ENCODE peak calls at places on chromosomes 16 and 17, in five cellular contexts. J, Z, P, G and F are unnamed samples.

GRCh38 chr17:77774182-77774581 is 184.3 kb upstream of the TNRC6C start:
- DNase-seq in G (no peak), Z (no peak), J (no peak), P (no peak), F (no peak)

GRCh38 chr16:70252355-70252988 is 732 bp upstream of the EXOSC6 start:
- DNase-seq in J (peak), P (no peak), Z (peak), G (peak), F (no peak)

GRCh38 chr17:60392845-60393702 is 1.1 kb upstream of the USP32 start:
- DNase-seq in G (peak), Z (peak), P (peak), J (peak), F (peak)

GRCh38 chr17:38416840-38417209 is 11.4 kb upstream of the ARHGAP23 start:
- DNase-seq in J (no peak), Z (peak), P (no peak), G (no peak), F (no peak)

GRCh38 chr17:79658811-79659207 is 48.0 kb upstream of the RBFOX3 start:
- DNase-seq in J (peak), Z (peak), P (no peak), G (peak), F (peak)

GRCh38 chr16:74622005-74622404 is 15.1 kb upstream of the GLG1 start:
- DNase-seq in P (no peak), J (peak), Z (no peak), G (no peak), F (no peak)

GRCh38 chr16:55811811-55812210 is 21.1 kb downstream of the CES1 start:
- DNase-seq in J (no peak), Z (no peak), G (no peak), P (no peak), F (no peak)

GRCh38 chr16:74730049-74730683 is 29.5 kb upstream of the MLKL start:
- DNase-seq in G (no peak), Z (no peak), J (no peak), P (no peak), F (peak)

GRCh38 chr17:79028496-79029326 is 4.7 kb downstream of the C1QTNF1 start:
- DNase-seq in J (no peak), Z (no peak), P (no peak), G (no peak), F (no peak)

GRCh38 chr17:45127583-45128300 is 4.6 kb downstream of the PLCD3 start:
- DNase-seq in G (peak), P (no peak), Z (no peak), J (no peak), F (peak)

GRCh38 chr17:70675070-70675590 is 505.8 kb downstream of the KCNJ2 start:
- DNase-seq in G (no peak), J (no peak), Z (no peak), P (no peak), F (no peak)

GRCh38 chr17:64773836-64774761 is 112.0 kb upstream of the SMURF2 start:
- DNase-seq in P (peak), Z (peak), J (peak), G (peak), F (peak)
- TF ChIP-seq CTCF in P (peak), Z (peak), J (peak), G (peak), F (peak)

GRCh38 chr16:1723450-1724147 is 17.6 kb downstream of the MAPK8IP3 start:
- DNase-seq in G (peak), J (peak), Z (peak), P (peak), F (peak)
- TF ChIP-seq EZH2phosphoT487 in G (no peak), J (no peak), Z (no peak), P (no peak), F (no peak)

DNA sequence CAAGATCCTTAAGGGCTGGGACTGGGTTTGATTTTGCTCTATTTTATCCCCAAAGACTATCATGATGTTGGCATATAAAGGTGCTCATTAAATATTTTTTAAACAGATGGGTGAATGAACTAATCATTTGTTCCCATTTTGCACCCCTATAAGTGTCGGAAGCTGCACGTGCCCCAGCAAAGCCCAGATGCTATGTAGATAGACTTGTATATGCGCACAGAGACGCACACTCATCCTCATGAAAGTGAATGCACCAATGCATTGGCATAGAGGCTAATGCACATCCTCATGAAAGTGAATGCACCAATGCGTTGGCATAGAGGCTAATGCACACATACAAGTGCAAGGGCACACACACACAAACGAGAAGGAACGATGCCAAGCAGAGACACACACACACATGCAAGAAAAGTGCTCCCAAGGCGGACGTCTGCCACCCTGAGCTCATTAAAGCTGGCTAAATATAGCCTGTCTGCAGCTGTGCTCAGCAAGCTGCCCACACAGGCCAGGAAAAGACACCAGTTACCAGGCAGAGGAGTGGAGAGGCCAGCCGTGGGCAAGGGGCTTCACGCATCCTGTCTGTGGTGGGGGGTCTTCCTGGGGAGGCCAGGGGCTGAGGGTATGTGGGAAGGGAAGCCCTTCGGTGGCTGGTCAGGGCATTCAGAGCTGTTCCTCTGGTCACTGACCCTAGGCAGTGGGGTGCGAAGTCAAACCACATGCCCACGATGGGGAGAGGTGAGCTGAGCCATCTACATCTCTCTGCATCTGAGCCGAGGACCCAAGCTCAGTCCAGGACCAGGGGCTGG is 52.6 kb downstream of the PIMREG start:
- DNase-seq in Z (peak), J (no peak), G (no peak), P (peak), F (no peak)
- H2AFZ ChIP-seq in Z (peak), J (no peak), G (no peak), P (peak), F (no peak)

DNA sequence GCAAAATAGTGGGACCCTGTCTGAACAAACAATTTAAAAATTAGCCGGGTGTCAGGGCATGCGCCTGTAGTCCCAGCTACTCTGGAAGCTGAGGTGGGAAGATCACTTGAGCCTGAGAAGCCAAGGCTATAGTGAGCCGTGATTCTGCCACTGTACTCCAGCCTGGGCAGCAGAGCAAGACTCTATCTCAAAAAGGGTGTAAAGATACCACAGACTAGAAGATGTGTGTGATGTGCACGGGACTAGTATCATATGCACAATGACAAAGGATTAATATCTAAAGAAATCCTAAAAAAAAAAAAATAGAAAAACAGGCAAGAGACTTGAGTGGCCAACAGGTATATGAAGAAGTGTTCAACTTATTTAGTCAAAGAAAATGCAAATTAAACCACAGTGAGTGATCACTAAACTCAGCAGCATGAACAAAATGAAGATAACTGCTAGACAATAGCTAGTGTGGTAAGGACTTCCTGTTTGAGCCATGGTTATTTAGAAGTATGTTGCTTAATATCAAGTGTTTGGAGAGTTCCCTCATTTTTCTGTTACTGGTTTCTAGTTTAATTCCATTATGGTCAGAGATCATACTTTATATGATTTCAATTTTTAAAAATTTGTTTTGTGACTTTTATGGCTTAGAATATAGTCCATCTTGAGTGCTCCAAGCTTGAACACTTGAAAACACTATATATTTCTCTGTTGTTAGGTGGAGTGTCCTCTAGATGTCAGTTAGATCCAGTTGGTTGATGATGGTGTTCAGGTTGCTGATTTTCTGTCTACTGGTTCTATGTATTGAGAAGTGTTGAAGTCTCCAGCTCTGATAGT is 14.7 kb upstream of the SLX4 start:
- DNase-seq in Z (peak), G (no peak), J (no peak), P (peak), F (no peak)
- TF ChIP-seq CTCF in Z (peak), G (no peak), J (no peak), P (peak), F (no peak)

GRCh38 chr17:49494937-49495841 is at the start of gene NGFR:
- DNase-seq in P (peak), J (peak), G (peak), Z (peak), F (peak)
- TF ChIP-seq EZH2phosphoT487 in P (no peak), J (no peak), G (no peak), Z (no peak), F (no peak)

GRCh38 chr16:5885521-5885920 is 787.9 kb upstream of the EEF2KMT start:
- DNase-seq in Z (no peak), G (no peak), P (no peak), J (no peak), F (no peak)

GRCh38 chr16:5884996-5885395 is 787.4 kb upstream of the EEF2KMT start:
- DNase-seq in P (no peak), Z (no peak), J (no peak), G (no peak), F (no peak)

GRCh38 chr16:5884339-5884738 is 786.7 kb upstream of the EEF2KMT start:
- DNase-seq in P (no peak), G (no peak), J (no peak), Z (no peak), F (no peak)

GRCh38 chr16:5882087-5882661 is 784.6 kb upstream of the EEF2KMT start:
- DNase-seq in P (no peak), Z (no peak), G (no peak), J (peak), F (no peak)
- H2AFZ ChIP-seq in P (no peak), Z (no peak), G (no peak), J (no peak), F (no peak)

DNA sequence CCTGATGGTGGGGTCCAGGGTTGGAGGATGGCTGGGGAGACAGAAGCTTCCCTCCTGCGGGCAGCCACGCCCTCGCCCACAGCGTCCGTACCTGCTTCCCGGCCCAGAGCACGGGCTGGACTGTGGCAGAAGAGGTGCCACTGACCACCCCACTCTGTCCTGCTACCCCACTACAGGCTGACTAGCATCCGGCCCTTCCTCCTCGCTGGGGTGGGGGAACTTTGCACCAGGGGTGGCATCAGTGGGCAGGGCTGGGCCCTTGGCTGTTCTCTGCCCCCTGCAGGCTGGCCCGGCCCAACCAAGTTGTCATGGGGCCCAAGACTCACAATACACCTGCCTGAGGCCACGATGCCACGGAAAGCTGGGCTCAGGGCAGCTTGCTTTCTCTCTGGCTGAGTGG is 73.0 kb downstream of the KLHDC4 start:
- DNase-seq in P (no peak), Z (no peak), G (no peak), J (no peak), F (no peak)
- TF ChIP-seq CTCF in P (no peak), Z (peak), G (no peak), J (peak), F (no peak)